ENCODE peak calls at places on chromosome 22, in six cellular contexts. N is stimulated activated naive CD8-positive, alpha-beta T cell treated with anti-CD3 and anti-CD28 coated beads, Interleukin-15, Interleukin-2, amounts not matched to agents 100 U/mL and 50 U/mL, for 24 hours; E is CMK; H is stimulated activated naive B cell treated with anti-CD40 and anti-IgM and Interleukin-4, amounts not matched to agents 10 μg/mL and 1 μg/mL and 100 μg/mL, for 72 hours; Y is COLO829; V is stimulated activated CD8-positive, alpha-beta memory T cell treated with anti-CD3 and anti-CD28 coated beads, Interleukin-15, amount 100 ng/mL, for 24 hours. U is an unnamed sample.

GRCh38 chr22:49350441-49351121 is 477.1 kb downstream of the BRD1 start:
- DNase-seq in N (no peak), E (no peak), H (no peak), Y (no peak), V (no peak), U (no peak)

GRCh38 chr22:47534150-47535133 is 772.0 kb downstream of the TBC1D22A start:
- DNase-seq in N (no peak), E (no peak), H (no peak), Y (no peak), V (no peak), U (no peak)

GRCh38 chr22:27150530-27150909 is 493.1 kb downstream of the MIAT start:
- DNase-seq in N (no peak), E (peak), H (no peak), Y (no peak), V (no peak), U (no peak)

GRCh38 chr22:26139320-26139719 is 29.9 kb upstream of the SEZ6L start:
- DNase-seq in N (no peak), E (no peak), H (no peak), Y (no peak), V (no peak), U (no peak)

GRCh38 chr22:46355996-46356471 is 20.5 kb downstream of the TRMU start:
- DNase-seq in N (no peak), E (no peak), H (no peak), Y (no peak), V (no peak), U (peak)

GRCh38 chr22:49365191-49365837 is 462.4 kb downstream of the BRD1 start:
- DNase-seq in N (no peak), E (no peak), H (no peak), Y (no peak), V (no peak), U (no peak)

GRCh38 chr22:19056951-19057401 is 65.2 kb downstream of the DGCR2 start:
- DNase-seq in N (no peak), E (no peak), H (no peak), Y (no peak), V (no peak), U (peak)

GRCh38 chr22:21762712-21763581 is 27.4 kb upstream of the YPEL1 start:
- DNase-seq in N (peak), E (no peak), H (peak), Y (no peak), V (no peak), U (no peak)

GRCh38 chr22:37559901-37560681 is at the start of gene CDC42EP1:
- DNase-seq in N (no peak), E (no peak), H (no peak), Y (no peak), V (no peak), U (peak)

GRCh38 chr22:41197808-41198585 is 7.1 kb upstream of the L3MBTL2 start:
- DNase-seq in N (peak), E (no peak), H (no peak), Y (peak), V (no peak), U (peak)

GRCh38 chr22:27378994-27379393 is 422.6 kb downstream of the MN1 start:
- DNase-seq in N (no peak), E (no peak), H (no peak), Y (no peak), V (no peak), U (no peak)

GRCh38 chr22:19430890-19431541 is 517 bp downstream of the HIRA start:
- DNase-seq in N (peak), E (peak), H (peak), Y (no peak), V (peak), U (peak)

GRCh38 chr22:24688294-24688693 is 85.3 kb downstream of the GGT1 start:
- DNase-seq in N (no peak), E (no peak), H (no peak), Y (no peak), V (no peak), U (no peak)

GRCh38 chr22:43308451-43309235 is 34.5 kb downstream of the SCUBE1 start:
- DNase-seq in N (no peak), E (no peak), H (no peak), Y (no peak), V (no peak), U (no peak)

GRCh38 chr22:40922484-40923303 is 28.5 kb upstream of the RBX1 start:
- DNase-seq in N (no peak), E (peak), H (no peak), Y (peak), V (no peak), U (no peak)

GRCh38 chr22:27799334-27800249 is 2.0 kb downstream of the MN1 start:
- DNase-seq in N (no peak), E (no peak), H (no peak), Y (no peak), V (no peak), U (peak)

U was measured in aorta.